ENCODE peak calls at places on chromosomes 13 and 19, in five cellular contexts. T is tibial nerve; M is upper lobe of right lung; D is upper lobe of left lung; S is CD4-positive, alpha-beta T cell. L is an unnamed sample.

GRCh38 chr19:14147797-14148605 is 11.6 kb upstream of the ASF1B start:
- DNase-seq in T (peak; percentile 52), M (peak; percentile 85), D (peak; percentile 78), S (peak; percentile 50), L (peak; percentile 14)

GRCh38 chr13:73273737-73274136 is 214.9 kb downstream of the KLF5 start:
- DNase-seq in T (no peak), M (no peak), D (no peak), S (no peak), L (peak; percentile 67)

GRCh38 chr19:10290876-10291553 is 1.3 kb downstream of the ICAM5 start:
- DNase-seq in T (no peak), M (peak; percentile 92), D (peak; percentile 81), S (no peak), L (peak; percentile 41)

GRCh38 chr13:63389756-63390155 is 1974.1 kb upstream of the PCDH20 start:
- DNase-seq in T (no peak), M (no peak), D (no peak), S (no peak), L (no peak)

GRCh38 chr19:3276341-3276799 is 51.9 kb downstream of the CELF5 start:
- DNase-seq in T (no peak), M (peak; percentile 71), D (peak; percentile 44), S (peak; percentile 26), L (peak; percentile 68)

GRCh38 chr19:14106840-14107239 is 10.7 kb downstream of the PRKACA start:
- DNase-seq in T (no peak), M (no peak), D (no peak), S (no peak), L (no peak)

GRCh38 chr13:80824231-80824630 is 483.3 kb upstream of the SPRY2 start:
- DNase-seq in T (peak; percentile 50), M (no peak), D (no peak), S (no peak), L (no peak)

GRCh38 chr13:48161530-48162179 is 66.8 kb upstream of the MED4 start:
- DNase-seq in T (peak; percentile 55), M (peak; percentile 74), D (peak; percentile 85), S (no peak), L (no peak)

GRCh38 chr13:83221256-83221655 is 661.0 kb downstream of the SLITRK1 start:
- DNase-seq in T (no peak), M (no peak), D (no peak), S (no peak), L (no peak)

GRCh38 chr19:11138659-11139526 is 16.7 kb downstream of the SPC24 start:
- DNase-seq in T (peak; percentile 50), M (peak; percentile 72), D (peak; percentile 86), S (no peak), L (peak; percentile 62)

GRCh38 chr13:108213946-108214345 is 1.4 kb downstream of the LIG4 start:
- DNase-seq in T (no peak), M (no peak), D (no peak), S (no peak), L (peak; percentile 47)

GRCh38 chr13:108779308-108779707 is 149.9 kb downstream of the MYO16 start:
- DNase-seq in T (no peak), M (no peak), D (no peak), S (no peak), L (no peak)

GRCh38 chr19:36483653-36484052 is 5.7 kb downstream of the ZNF566 start:
- DNase-seq in T (no peak), M (no peak), D (no peak), S (no peak), L (no peak)

GRCh38 chr13:73275163-73275562 is 216.4 kb downstream of the KLF5 start:
- DNase-seq in T (no peak), M (no peak), D (no peak), S (no peak), L (no peak)

GRCh38 chr13:25973576-25973975 is 78.2 kb downstream of the SHISA2 start:
- DNase-seq in T (no peak), M (no peak), D (no peak), S (peak; percentile 26), L (no peak)

GRCh38 chr19:10408511-10409291 is 5.4 kb upstream of the CDC37 start:
- DNase-seq in T (no peak), M (peak; percentile 88), D (peak; percentile 76), S (peak; percentile 38), L (no peak)

GRCh38 chr13:95708390-95708774 is 31.4 kb downstream of the DNAJC3 start:
- DNase-seq in T (no peak), M (no peak), D (no peak), S (no peak), L (no peak)

GRCh38 chr13:113776231-113777125 is 17.5 kb downstream of the TMEM255B start:
- DNase-seq in T (no peak), M (peak; percentile 59), D (no peak), S (no peak), L (no peak)

GRCh38 chr13:73684286-73684685 is 449.9 kb downstream of the KLF12 start:
- DNase-seq in T (no peak), M (no peak), D (no peak), S (no peak), L (no peak)

GRCh38 chr19:9144920-9145319 is 4.7 kb downstream of the ZNF317 start:
- DNase-seq in T (no peak), M (no peak), D (no peak), S (no peak), L (no peak)

GRCh38 chr19:9075064-9075964 is 11.5 kb upstream of the OR1M1 start:
- DNase-seq in T (peak; percentile 59), M (peak; percentile 68), D (peak; percentile 36), S (no peak), L (peak; percentile 98)

GRCh38 chr13:40164137-40164536 is 502.3 kb downstream of the FOXO1 start:
- DNase-seq in T (no peak), M (no peak), D (peak; percentile 39), S (no peak), L (no peak)

GRCh38 chr13:51955281-51955771 is 55.9 kb downstream of the ATP7B start:
- DNase-seq in T (no peak), M (no peak), D (no peak), S (no peak), L (no peak)

GRCh38 chr19:41687419-41687818 is 651 bp downstream of the CEACAM7 start:
- DNase-seq in T (no peak), M (no peak), D (no peak), S (no peak), L (no peak)

GRCh38 chr19:49554701-49555181 is 25.6 kb downstream of the NOSIP start:
- DNase-seq in T (no peak), M (no peak), D (no peak), S (peak; percentile 46), L (no peak)

GRCh38 chr19:29378543-29379105 is 147.2 kb upstream of the VSTM2B start:
- DNase-seq in T (no peak), M (no peak), D (no peak), S (no peak), L (no peak)

GRCh38 chr19:843836-844299 is 3.1 kb downstream of the PRTN3 start:
- DNase-seq in T (no peak), M (no peak), D (no peak), S (no peak), L (no peak)

DNA sequence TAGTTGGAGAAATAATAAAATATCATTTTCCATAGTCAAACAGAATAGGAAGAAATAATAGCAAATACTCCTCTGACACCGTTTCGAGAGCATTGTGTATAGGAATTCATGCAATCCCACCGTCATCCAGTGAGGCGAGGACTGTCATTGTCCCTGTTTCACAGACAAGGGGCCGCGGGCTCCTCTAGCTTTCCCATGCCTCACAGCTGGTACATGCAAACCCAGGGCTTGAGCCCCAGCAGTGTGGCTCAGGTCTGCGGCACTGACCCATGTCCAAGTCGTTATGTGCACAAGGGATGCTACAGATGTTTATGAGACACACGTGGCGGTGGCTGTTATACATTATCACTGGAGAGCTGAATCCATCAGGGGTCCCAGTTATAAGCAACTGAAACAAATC is 18.5 kb upstream of the ATP11A start:
- DNase-seq in T (no peak), M (peak; percentile 39), D (no peak), S (no peak), L (no peak)
- H3K27ac ChIP-seq in T (no peak overlapping the region), M (no peak overlapping the region), D (no peak overlapping the region), S (no peak overlapping the region), L (no peak overlapping the region)

GRCh38 chr13:21336609-21337008 is 122.5 kb downstream of the ZDHHC20 start:
- DNase-seq in T (no peak), M (no peak), D (no peak), S (no peak), L (no peak)

GRCh38 chr13:21338651-21339278 is 120.3 kb downstream of the ZDHHC20 start:
- DNase-seq in T (no peak), M (no peak), D (no peak), S (no peak), L (no peak)

GRCh38 chr13:21342699-21343442 is 116.2 kb downstream of the ZDHHC20 start:
- DNase-seq in T (no peak), M (no peak), D (no peak), S (no peak), L (no peak)

GRCh38 chr13:21341637-21342422 is 117.3 kb downstream of the ZDHHC20 start:
- DNase-seq in T (no peak), M (no peak), D (no peak), S (no peak), L (no peak)

DNA sequence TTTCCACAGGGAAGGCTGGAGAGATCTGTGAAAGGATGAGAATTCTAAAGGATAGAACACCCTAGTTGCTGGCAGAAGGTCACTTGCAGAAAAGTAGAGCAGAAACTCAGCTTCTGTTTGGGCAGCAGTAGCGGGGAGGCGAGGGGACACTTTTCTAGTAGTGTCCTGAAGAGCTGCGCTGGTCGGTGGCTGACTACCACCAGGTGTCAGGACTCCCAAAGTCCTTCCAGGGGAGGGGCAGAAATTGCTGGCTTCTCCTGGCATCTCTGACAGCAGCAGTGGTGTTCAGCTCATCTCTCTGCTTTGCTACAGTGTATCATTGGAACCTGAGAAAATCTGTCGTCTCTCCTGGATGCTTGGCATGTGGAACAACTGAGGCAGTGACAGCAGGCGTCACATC is 120.9 kb downstream of the ZDHHC20 start:
- DNase-seq in T (no peak), M (no peak), D (no peak), S (no peak), L (no peak)
- TF ChIP-seq CTCF in T (no peak), M (no peak), D (no peak), S (no peak), L (no peak)

DNA sequence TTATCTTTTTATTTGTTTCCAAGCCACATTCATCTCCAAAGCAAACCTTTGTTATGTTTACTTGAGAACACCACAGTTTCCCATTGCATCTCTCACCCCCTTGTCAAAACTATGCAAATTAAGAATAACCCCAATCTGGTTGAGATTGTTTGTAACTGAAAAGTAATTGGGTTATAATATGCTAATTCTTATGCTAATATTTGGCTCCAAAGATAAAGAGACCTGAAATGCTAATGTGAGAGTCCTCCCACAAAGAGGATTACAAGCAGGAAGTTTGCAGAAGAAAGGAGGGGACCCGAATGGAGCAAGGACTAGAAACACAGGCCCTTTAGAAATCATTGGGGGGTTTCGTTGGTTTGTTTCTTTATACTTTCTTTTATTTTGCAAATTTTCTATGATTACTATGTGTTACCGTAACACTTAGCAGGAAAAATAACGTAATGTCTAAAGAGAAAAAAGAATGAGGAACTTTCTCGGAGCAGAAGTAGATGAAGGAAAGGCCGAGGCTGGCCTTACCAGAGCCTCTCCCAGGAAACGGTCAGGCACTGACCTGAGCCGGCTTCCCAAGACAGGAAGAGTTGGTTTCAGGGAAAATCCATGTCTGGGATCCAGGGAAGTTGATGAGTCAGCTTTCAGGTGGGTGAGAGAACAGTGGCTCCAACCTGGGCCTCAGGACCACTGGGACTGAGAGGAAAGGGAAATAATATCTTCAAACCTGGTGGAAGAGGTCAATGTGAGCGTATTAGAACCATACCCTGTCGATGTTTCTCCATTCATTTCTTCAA is 93.1 kb upstream of the UBL3 start:
- DNase-seq in T (no peak), M (no peak), D (no peak), S (no peak), L (no peak)
- H3K27ac ChIP-seq in T (no peak overlapping the region), M (no peak overlapping the region), D (no peak overlapping the region), S (no peak overlapping the region), L (no peak overlapping the region)

GRCh38 chr19:7942981-7943443 is 454 bp downstream of the TIMM44 start:
- DNase-seq in T (no peak), M (no peak), D (no peak), S (no peak), L (no peak)
- TF ChIP-seq CTCF in T (no peak), M (no peak), D (no peak), S (no peak), L (no peak)

L was measured in foreskin keratinocyte.